ENCODE peak calls at places on chromosome 21, in ten cellular contexts. C, Z, D, J, X, Q, T, P, H and N are unnamed samples. For H3K4me1, the result is how much of the 10 kb centered on the place peaks cover.

GRCh38 chr21:40153351-40153750 is 286.1 kb downstream of the PCP4 start:
- DNase-seq in Q (no peak), C (no peak), J (no peak), D (no peak), T (no peak), Z (no peak), P (no peak), X (no peak), H (no peak), N (no peak)

GRCh38 chr21:14741237-14741636 is 195.1 kb upstream of the SAMSN1 start:
- DNase-seq in P (no peak), H (no peak), T (no peak), Z (no peak), D (no peak), X (no peak), J (no peak), Q (no peak), C (no peak), N (no peak)

GRCh38 chr21:34698270-34699015 is 29.6 kb downstream of the CLIC6 start:
- DNase-seq in X (no peak), T (no peak), H (no peak), P (no peak), Q (no peak), Z (no peak), C (no peak), J (peak), D (no peak), N (no peak)

GRCh38 chr21:43322311-43322710 is 104.6 kb downstream of the SIK1 start:
- DNase-seq in P (no peak), D (no peak), T (no peak), Q (no peak), X (no peak), Z (no peak), H (no peak), J (no peak), C (no peak), N (no peak)

GRCh38 chr21:37348664-37349063 is 17.9 kb upstream of the DYRK1A start:
- DNase-seq in T (no peak), Q (no peak), D (no peak), J (no peak), Z (no peak), C (no peak), P (no peak), X (no peak), H (no peak), N (no peak)

GRCh38 chr21:19981938-19982337 is 1016.3 kb upstream of the NCAM2 start:
- DNase-seq in Q (no peak), T (no peak), C (no peak), D (no peak), H (no peak), J (no peak), X (no peak), Z (no peak), P (no peak), N (no peak)

GRCh38 chr21:35428927-35429326 is 379.8 kb upstream of the RUNX1 start:
- DNase-seq in X (no peak), P (peak), H (no peak), C (no peak), J (no peak), Z (no peak), Q (no peak), T (no peak), D (no peak), N (no peak)

GRCh38 chr21:34243562-34243961 is 120.2 kb upstream of the KCNE2 start:
- DNase-seq in C (no peak), H (no peak), T (peak), P (no peak), J (peak), X (peak), Z (no peak), Q (no peak), D (no peak), N (peak)

GRCh38 chr21:34517491-34518245 is 5.7 kb upstream of the KCNE1 start:
- DNase-seq in H (no peak), P (no peak), Q (no peak), D (no peak), J (no peak), Z (no peak), C (no peak), X (no peak), T (no peak), N (peak)

GRCh38 chr21:26844258-26845065 is 747 bp downstream of the ADAMTS1 start:
- DNase-seq in J (peak), Q (no peak), X (no peak), C (peak), H (no peak), D (peak), Z (no peak), T (peak), P (peak), N (peak)

DNA sequence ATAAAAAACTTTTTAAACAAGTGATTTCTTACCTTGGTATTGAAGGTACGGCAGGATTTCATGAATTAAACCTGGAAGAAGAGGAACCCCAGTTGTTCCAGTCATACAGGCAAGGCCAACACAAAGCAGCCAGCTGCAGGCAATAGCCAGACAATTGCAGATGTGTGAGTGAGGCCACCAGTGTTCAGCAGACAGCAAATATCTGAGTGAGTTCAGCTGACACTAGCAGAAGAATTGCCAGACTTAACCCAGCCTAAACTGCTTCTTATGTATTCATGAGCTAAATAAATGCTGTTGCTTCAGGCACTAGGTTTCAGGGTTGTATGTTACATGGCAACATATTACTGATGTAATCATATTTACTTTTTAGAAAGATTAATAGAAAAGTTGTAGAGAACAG is 129.9 kb upstream of the CHODL start:
- DNase-seq in X (no peak), J (no peak), H (no peak), Z (no peak), P (no peak), Q (no peak), D (no peak), T (no peak), C (no peak), N (no peak)
- H3K4me3 ChIP-seq in X (no peak), J (no peak), H (no peak), Z (no peak), P (no peak), Q (no peak), D (no peak), T (no peak), C (no peak), N (no peak)

DNA sequence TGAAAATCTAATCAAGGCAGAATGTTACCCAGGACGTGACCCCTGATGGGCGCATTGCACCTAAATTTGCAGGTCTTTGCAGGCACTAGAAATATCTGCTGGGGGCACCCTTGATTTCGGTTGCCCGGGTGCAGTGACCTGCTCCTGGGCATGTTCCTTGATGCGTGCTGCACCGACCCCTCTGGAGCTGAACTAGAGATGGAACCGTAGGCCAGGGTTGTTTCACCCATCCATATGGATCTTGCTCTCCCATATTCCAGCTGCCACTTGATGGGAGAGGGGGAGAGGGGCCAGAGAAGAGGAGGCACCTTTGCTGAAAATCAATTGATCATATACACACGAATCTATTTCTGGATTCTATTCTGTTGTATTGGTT is 8.4 kb upstream of the COL18A1 start:
- DNase-seq in J (no peak), Z (no peak), C (no peak), Q (peak), X (no peak), T (no peak), H (no peak), D (no peak), P (no peak), N (peak)
- H3K4me1 ChIP-seq in J (under half), Z (under half), C (under half), Q (under half), X (under half), T (under half), H (under half), D (under half), P (under half), N (under half)

GRCh38 chr21:38979271-38980196 is 173.8 kb downstream of the ETS2 start:
- DNase-seq in J (peak), Q (no peak), T (no peak), C (no peak), D (no peak), X (no peak), P (no peak), H (no peak), Z (no peak), N (peak)
- H3K4me3 ChIP-seq in J (no peak), Q (no peak), T (no peak), C (no peak), D (no peak), X (no peak), P (no peak), H (no peak), Z (no peak), N (peak)

GRCh38 chr21:38987551-38988210 is 182.0 kb downstream of the ETS2 start:
- DNase-seq in H (no peak), Z (no peak), X (no peak), Q (no peak), J (no peak), T (no peak), D (no peak), C (no peak), P (no peak), N (no peak)

GRCh38 chr21:38986460-38987395 is 181.0 kb downstream of the ETS2 start:
- DNase-seq in C (no peak), Q (no peak), Z (no peak), X (no peak), D (no peak), J (no peak), T (no peak), H (no peak), P (no peak), N (no peak)

GRCh38 chr21:38984568-38984967 is 178.8 kb downstream of the ETS2 start:
- DNase-seq in D (no peak), T (peak), Q (no peak), X (no peak), Z (no peak), P (no peak), H (no peak), C (no peak), J (no peak), N (no peak)

GRCh38 chr21:38984982-38985422 is 179.3 kb downstream of the ETS2 start:
- DNase-seq in T (peak), J (peak), X (no peak), P (no peak), H (no peak), D (no peak), Q (no peak), Z (no peak), C (no peak), N (no peak)

DNA sequence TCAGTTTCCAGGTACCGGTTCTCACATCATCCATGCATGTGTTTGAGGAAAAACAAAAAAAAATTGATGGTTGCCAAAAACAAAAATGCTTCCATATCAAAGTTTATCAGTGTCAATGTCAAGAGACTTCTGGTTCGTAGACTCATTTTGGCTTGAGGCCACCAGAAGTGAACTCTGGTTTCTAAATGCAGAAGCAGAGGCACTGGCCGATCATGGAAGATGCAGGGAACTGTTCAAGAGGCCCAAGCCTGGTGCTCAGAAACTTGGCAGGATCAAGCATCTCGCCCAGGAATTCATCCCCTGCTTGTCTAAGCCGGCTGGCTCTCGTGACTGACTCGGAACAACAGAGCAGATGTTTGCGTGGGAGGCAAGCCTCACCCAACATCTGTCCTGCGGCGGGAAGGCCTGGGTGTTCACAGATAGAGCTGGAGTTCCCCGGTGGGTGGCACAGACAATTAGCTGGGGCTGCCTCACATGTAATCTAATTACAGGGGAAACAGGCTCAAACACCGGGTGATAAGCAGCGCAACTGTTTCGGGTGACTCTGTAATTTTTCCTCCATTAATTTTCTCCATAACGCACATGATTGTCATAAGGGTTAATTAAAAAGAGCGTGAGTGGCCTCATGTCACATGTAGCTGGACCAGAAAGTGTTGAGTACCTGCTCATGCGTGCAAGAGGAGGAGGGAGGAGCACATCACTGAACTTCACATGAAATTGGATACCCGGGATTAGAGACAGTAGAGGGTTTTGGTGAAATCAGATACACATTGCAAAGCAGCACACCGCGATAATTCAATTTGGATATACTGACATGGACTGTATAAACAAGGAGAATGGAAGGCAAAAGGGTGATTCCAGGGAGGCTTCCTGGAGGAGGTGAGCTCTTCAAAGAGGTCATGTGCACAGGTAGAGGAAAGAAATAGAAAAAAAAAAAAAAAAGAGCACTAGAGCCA is 180.0 kb downstream of the ETS2 start:
- DNase-seq in J (peak), Z (no peak), T (peak), H (no peak), D (peak), C (peak), P (peak), X (no peak), Q (no peak), N (no peak)
- H3K4me1 ChIP-seq in J (half or more), Z (under half), T (half or more), H (under half), D (under half), C (under half), P (half or more), X (under half), Q (under half), N (under half)

DNA sequence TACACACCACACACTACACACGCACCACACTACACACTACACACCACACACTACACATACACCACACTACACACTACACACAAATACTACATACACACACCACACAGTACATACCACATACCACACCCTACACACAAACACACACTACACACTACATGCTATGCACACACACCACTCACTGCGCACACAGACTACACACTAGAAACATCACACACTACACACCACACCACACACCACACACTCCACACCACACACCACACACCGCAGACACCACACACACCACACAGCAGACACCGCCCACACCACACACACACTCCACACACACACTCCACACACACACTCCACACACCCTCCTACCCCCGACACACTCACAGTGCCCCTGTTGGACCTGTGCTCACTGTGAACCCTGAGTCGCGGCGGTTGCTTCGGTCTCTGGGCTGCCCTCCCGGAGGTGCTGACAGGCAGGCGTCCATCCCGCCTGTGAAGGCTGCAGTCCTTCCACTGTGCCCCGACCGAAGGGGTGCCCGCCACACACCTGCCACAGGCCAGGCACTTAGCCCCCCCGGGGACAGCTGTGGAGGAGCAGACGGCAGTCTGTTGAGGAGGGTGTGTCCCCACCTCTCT is 21.4 kb downstream of the TFF3 start:
- DNase-seq in J (no peak), H (no peak), C (no peak), Z (no peak), Q (no peak), T (no peak), X (no peak), P (no peak), D (no peak), N (no peak)
- H3K4me3 ChIP-seq in J (no peak), H (no peak), C (no peak), Z (no peak), Q (no peak), T (no peak), X (no peak), P (no peak), D (no peak), N (no peak)

DNA sequence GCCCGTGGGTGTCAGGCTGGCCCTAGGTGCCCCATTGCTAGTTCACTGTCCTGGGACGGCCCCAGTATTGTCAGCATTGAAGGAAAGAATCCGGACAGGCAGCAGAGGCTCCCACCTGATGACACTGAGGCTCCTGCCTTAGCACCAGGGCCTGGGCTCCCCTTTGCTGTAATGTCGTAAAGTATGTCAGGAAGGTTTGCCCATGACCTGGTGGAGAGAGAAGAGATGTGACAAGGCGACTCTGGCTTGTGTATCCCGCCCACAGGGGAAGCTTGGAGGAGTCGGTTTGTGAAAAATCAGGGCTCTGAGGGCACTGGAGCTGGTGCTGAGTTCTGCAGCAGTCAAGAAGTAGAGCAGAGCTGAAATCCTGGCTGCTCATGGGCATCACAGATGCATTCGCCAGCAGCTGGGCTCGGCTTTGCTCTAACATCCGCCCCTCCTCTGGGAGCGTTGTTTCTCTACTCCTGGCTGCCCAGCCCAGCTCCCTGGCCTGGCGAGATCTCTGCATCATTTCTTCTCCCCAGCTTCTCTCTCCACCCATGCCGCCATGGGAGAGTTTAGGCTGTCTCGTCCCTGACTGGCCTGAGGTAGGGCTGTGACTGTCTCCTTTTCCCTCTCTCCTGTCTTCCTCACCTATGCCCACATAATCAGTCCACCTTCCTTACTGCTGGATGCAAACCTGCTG is 74.1 kb downstream of the ADARB1 start:
- DNase-seq in T (no peak), X (no peak), D (no peak), Z (no peak), P (no peak), J (no peak), H (no peak), Q (no peak), C (no peak), N (no peak)
- H3K4me1 ChIP-seq in T (half or more), X (under half), D (under half), Z (under half), P (under half), J (under half), H (under half), Q (under half), C (under half), N (under half)